ENCODE peak calls at places on chromosome 18, in eight cellular contexts. T is amniotic stem cell, Q is epithelial cell of esophagus, A is cardiac muscle cell, L is thoracic aorta, N is AG08395, Z is NCI-H1417, X is GDM1. F is an unnamed sample.

GRCh38 chr18:49745051-49746014 is 68.0 kb downstream of the ACAA2 start:
- DNase-seq in T (no peak), Q (peak), A (no peak), L (no peak), N (no peak), Z (no peak), X (no peak), F (no peak)

GRCh38 chr18:75209952-75210261 is 690 bp upstream of the TSHZ1 start:
- DNase-seq in T (no peak), Q (peak), A (no peak), L (no peak), N (no peak), Z (no peak), X (no peak), F (peak)

GRCh38 chr18:36848609-36849008 is 19.7 kb downstream of the KIAA1328 start:
- DNase-seq in T (no peak), Q (no peak), A (no peak), L (no peak), N (no peak), Z (no peak), X (no peak), F (no peak)

GRCh38 chr18:42437646-42438045 is 482.6 kb downstream of the PIK3C3 start:
- DNase-seq in T (no peak), Q (no peak), A (peak), L (no peak), N (no peak), Z (no peak), X (no peak), F (peak)

GRCh38 chr18:67980241-67980640 is 463.7 kb upstream of the DSEL start:
- DNase-seq in T (no peak), Q (no peak), A (no peak), L (no peak), N (no peak), Z (no peak), X (no peak), F (no peak)

GRCh38 chr18:2826581-2826980 is 20.2 kb upstream of the EMILIN2 start:
- DNase-seq in T (no peak), Q (no peak), A (peak), L (no peak), N (no peak), Z (no peak), X (no peak), F (peak)

GRCh38 chr18:21735452-21736015 is 5.1 kb upstream of the MIB1 start:
- DNase-seq in T (no peak), Q (peak), A (peak), L (no peak), N (no peak), Z (no peak), X (no peak), F (peak)

GRCh38 chr18:43563780-43564179 is 286.5 kb upstream of the SYT4 start:
- DNase-seq in T (peak), Q (peak), A (peak), L (no peak), N (peak), Z (peak), X (no peak), F (peak)

GRCh38 chr18:70464343-70465114 is 175.7 kb downstream of the SOCS6 start:
- DNase-seq in T (peak), Q (peak), A (peak), L (peak), N (peak), Z (peak), X (no peak), F (peak)

GRCh38 chr18:75635096-75635495 is 207.6 kb upstream of the SMIM21 start:
- DNase-seq in T (no peak), Q (peak), A (no peak), L (no peak), N (no peak), Z (no peak), X (no peak), F (no peak)

GRCh38 chr18:11951390-11951851 is 29.9 kb upstream of the IMPA2 start:
- DNase-seq in T (no peak), Q (no peak), A (no peak), L (no peak), N (no peak), Z (no peak), X (no peak), F (no peak)

GRCh38 chr18:21336846-21337245 is 94.8 kb downstream of the GREB1L start:
- DNase-seq in T (no peak), Q (no peak), A (peak), L (no peak), N (no peak), Z (no peak), X (no peak), F (no peak)

GRCh38 chr18:40124107-40124506 is 1830.9 kb upstream of the PIK3C3 start:
- DNase-seq in T (no peak), Q (peak), A (peak), L (no peak), N (no peak), Z (no peak), X (no peak), F (peak)

GRCh38 chr18:79925656-79925979 is 25.8 kb downstream of the SLC66A2 start:
- DNase-seq in T (no peak), Q (no peak), A (no peak), L (no peak), N (no peak), Z (no peak), X (no peak), F (no peak)

GRCh38 chr18:50816767-50817166 is 3.0 kb downstream of the MRO start:
- DNase-seq in T (no peak), Q (no peak), A (no peak), L (no peak), N (no peak), Z (no peak), X (no peak), F (peak)

GRCh38 chr18:23824704-23825103 is 135.5 kb downstream of the LAMA3 start:
- DNase-seq in T (no peak), Q (peak), A (peak), L (no peak), N (no peak), Z (no peak), X (no peak), F (peak)

GRCh38 chr18:50424877-50425690 is 50.2 kb downstream of the SKA1 start:
- DNase-seq in T (no peak), Q (peak), A (peak), L (no peak), N (no peak), Z (no peak), X (no peak), F (peak)

GRCh38 chr18:59159986-59160385 is 20.3 kb downstream of the SEC11C start:
- DNase-seq in T (no peak), Q (no peak), A (no peak), L (no peak), N (no peak), Z (peak), X (no peak), F (no peak)

GRCh38 chr18:72652990-72653593 is 109.0 kb upstream of the CBLN2 start:
- DNase-seq in T (peak), Q (peak), A (no peak), L (no peak), N (no peak), Z (peak), X (peak), F (peak)

GRCh38 chr18:26813043-26813442 is 52.5 kb downstream of the AQP4 start:
- DNase-seq in T (no peak), Q (peak), A (peak), L (no peak), N (no peak), Z (peak), X (no peak), F (peak)

GRCh38 chr18:76620326-76620813 is 125.3 kb upstream of the ZNF516 start:
- DNase-seq in T (peak), Q (peak), A (peak), L (no peak), N (peak), Z (peak), X (no peak), F (peak)

GRCh38 chr18:76428396-76429261 is 66.4 kb downstream of the ZNF516 start:
- DNase-seq in T (no peak), Q (peak), A (no peak), L (no peak), N (no peak), Z (no peak), X (no peak), F (peak)

GRCh38 chr18:58143391-58143790 is 99.4 kb downstream of the NEDD4L start:
- DNase-seq in T (no peak), Q (no peak), A (peak), L (no peak), N (no peak), Z (no peak), X (no peak), F (peak)